ENCODE peak calls at places on chromosomes 3 and 15, in five cellular contexts. One of them, this sample, is unnamed.
A peak's percentile ranks its signal among the peaks of the same experiment; 100 is the strongest.

GRCh38 chr3:71591106-71591505 is 7.6 kb upstream of the FOXP1 start:
- DNase-seq in GM12878: no peak
- DNase-seq in K562: no peak
- DNase-seq in HepG2: no peak
- DNase-seq in IMR-90: peak; percentile 36
- DNase-seq in this sample: no peak

GRCh38 chr15:60679256-60679655 is 200.3 kb upstream of the ICE2 start:
- DNase-seq in GM12878: no peak
- DNase-seq in K562: no peak
- DNase-seq in HepG2: no peak
- DNase-seq in IMR-90: peak; percentile 59
- DNase-seq in this sample: no peak

GRCh38 chr15:79058260-79058850 is 32.2 kb downstream of the RASGRF1 start:
- DNase-seq in GM12878: no peak
- DNase-seq in K562: no peak
- DNase-seq in HepG2: no peak
- DNase-seq in IMR-90: no peak
- DNase-seq in this sample: no peak

GRCh38 chr15:30953731-30954378 is 37.6 kb downstream of the MTMR10 start:
- DNase-seq in GM12878: no peak
- DNase-seq in K562: peak; percentile 79
- DNase-seq in HepG2: no peak
- DNase-seq in IMR-90: peak; percentile 96
- DNase-seq in this sample: no peak

GRCh38 chr3:139106013-139106932 is 61.6 kb upstream of the PRR23C start:
- DNase-seq in GM12878: no peak
- DNase-seq in K562: no peak
- DNase-seq in HepG2: peak; percentile 49
- DNase-seq in IMR-90: no peak
- DNase-seq in this sample: no peak

GRCh38 chr3:161415506-161416231 is 44.4 kb upstream of the SPTSSB start:
- DNase-seq in GM12878: no peak
- DNase-seq in K562: no peak
- DNase-seq in HepG2: no peak
- DNase-seq in IMR-90: peak; percentile 85
- DNase-seq in this sample: no peak

GRCh38 chr3:156742401-156742800 is 68.0 kb downstream of the TIPARP start:
- DNase-seq in GM12878: no peak
- DNase-seq in K562: no peak
- DNase-seq in HepG2: no peak
- DNase-seq in IMR-90: no peak
- DNase-seq in this sample: no peak

GRCh38 chr15:62935300-62936081 is 107.1 kb upstream of the TPM1 start:
- DNase-seq in GM12878: no peak
- DNase-seq in K562: no peak
- DNase-seq in HepG2: peak; percentile 21
- DNase-seq in IMR-90: no peak
- DNase-seq in this sample: peak; percentile 33

GRCh38 chr3:170982733-170983132 is 43.8 kb downstream of the SLC2A2 start:
- DNase-seq in GM12878: peak; percentile 50
- DNase-seq in K562: no peak
- DNase-seq in HepG2: no peak
- DNase-seq in IMR-90: no peak
- DNase-seq in this sample: no peak

GRCh38 chr3:170976190-170976519 is 50.4 kb downstream of the SLC2A2 start:
- DNase-seq in GM12878: no peak
- DNase-seq in K562: no peak
- DNase-seq in HepG2: no peak
- DNase-seq in IMR-90: no peak
- DNase-seq in this sample: no peak

GRCh38 chr3:170978335-170978745 is 48.2 kb downstream of the SLC2A2 start:
- DNase-seq in GM12878: no peak
- DNase-seq in K562: no peak
- DNase-seq in HepG2: no peak
- DNase-seq in IMR-90: no peak
- DNase-seq in this sample: peak; percentile 12

GRCh38 chr3:170977911-170978310 is 48.6 kb downstream of the SLC2A2 start:
- DNase-seq in GM12878: no peak
- DNase-seq in K562: no peak
- DNase-seq in HepG2: no peak
- DNase-seq in IMR-90: peak; percentile 23
- DNase-seq in this sample: no peak

DNA sequence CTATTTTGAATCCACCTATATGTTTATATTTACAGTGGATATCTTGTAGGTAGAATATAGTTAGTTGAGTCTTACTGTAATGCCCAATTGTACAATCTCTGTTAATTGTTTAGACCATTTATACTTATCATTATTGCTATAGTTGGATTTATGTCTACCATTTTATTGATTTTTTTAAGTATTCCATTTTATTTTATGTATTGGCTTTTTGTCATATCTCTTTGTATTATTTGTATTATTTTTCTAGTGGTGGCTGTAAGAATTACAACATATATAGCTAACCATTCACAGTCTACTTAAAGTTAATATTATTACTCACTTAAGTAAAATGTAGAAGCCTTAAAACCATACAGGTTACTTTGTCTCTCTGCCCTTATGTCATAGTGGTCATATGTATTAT is 46.1 kb downstream of the SLC2A2 start:
- DNase-seq in GM12878: no peak
- DNase-seq in K562: no peak
- DNase-seq in HepG2: no peak
- DNase-seq in IMR-90: no peak
- DNase-seq in this sample: no peak
- TF ChIP-seq MXI1 in GM12878: no peak
- TF ChIP-seq MXI1 in K562: no peak
- TF ChIP-seq MXI1 in HepG2: no peak
- TF ChIP-seq MXI1 in IMR-90: no peak
- TF ChIP-seq MXI1 in this sample: no peak

GRCh38 chr15:85607842-85608241 is 186.9 kb downstream of the KLHL25 start:
- DNase-seq in GM12878: no peak
- DNase-seq in K562: no peak
- DNase-seq in HepG2: no peak
- DNase-seq in IMR-90: peak; percentile 93
- DNase-seq in this sample: no peak
- TF ChIP-seq MXI1 in GM12878: no peak
- TF ChIP-seq MXI1 in K562: no peak
- TF ChIP-seq MXI1 in HepG2: no peak
- TF ChIP-seq MXI1 in IMR-90: no peak
- TF ChIP-seq MXI1 in this sample: no peak

DNA sequence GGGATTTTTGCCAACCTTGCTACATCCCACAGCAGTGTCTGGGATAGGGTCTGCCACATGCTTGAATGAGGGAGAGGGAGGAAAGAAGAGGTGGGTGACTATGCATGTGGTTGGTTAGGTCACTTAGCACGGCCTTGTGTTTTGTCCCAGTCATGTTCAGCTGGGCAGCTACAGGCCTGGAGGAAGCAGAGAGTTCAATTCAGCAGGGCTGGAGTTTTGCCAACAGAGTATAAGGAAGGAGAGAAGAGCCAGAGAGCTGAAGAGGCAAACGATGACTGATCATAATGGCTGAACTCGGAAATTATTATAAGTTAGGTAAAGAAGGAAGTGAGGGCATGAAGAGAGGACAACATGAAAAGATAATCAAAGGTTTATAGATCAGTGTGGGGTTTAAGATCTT is 268.5 kb upstream of the NSMCE3 start:
- DNase-seq in GM12878: no peak
- DNase-seq in K562: no peak
- DNase-seq in HepG2: no peak
- DNase-seq in IMR-90: no peak
- DNase-seq in this sample: no peak
- TF ChIP-seq MXI1 in GM12878: no peak
- TF ChIP-seq MXI1 in K562: no peak
- TF ChIP-seq MXI1 in HepG2: no peak
- TF ChIP-seq MXI1 in IMR-90: no peak
- TF ChIP-seq MXI1 in this sample: no peak

GRCh38 chr3:52234516-52235447 is 4.2 kb downstream of the TWF2 start:
- DNase-seq in GM12878: no peak
- DNase-seq in K562: no peak
- DNase-seq in HepG2: no peak
- DNase-seq in IMR-90: no peak
- DNase-seq in this sample: no peak
- TF ChIP-seq MXI1 in GM12878: no peak
- TF ChIP-seq MXI1 in K562: no peak
- TF ChIP-seq MXI1 in HepG2: no peak
- TF ChIP-seq MXI1 in IMR-90: no peak
- TF ChIP-seq MXI1 in this sample: no peak

GRCh38 chr3:188979236-188979635 is 192.5 kb upstream of the TPRG1 start:
- DNase-seq in GM12878: no peak
- DNase-seq in K562: no peak
- DNase-seq in HepG2: no peak
- DNase-seq in IMR-90: no peak
- DNase-seq in this sample: no peak

GRCh38 chr3:188976407-188976806 is 195.4 kb upstream of the TPRG1 start:
- DNase-seq in GM12878: no peak
- DNase-seq in K562: no peak
- DNase-seq in HepG2: no peak
- DNase-seq in IMR-90: no peak
- DNase-seq in this sample: no peak

GRCh38 chr3:188975612-188976314 is 196.0 kb upstream of the TPRG1 start:
- DNase-seq in GM12878: no peak
- DNase-seq in K562: no peak
- DNase-seq in HepG2: no peak
- DNase-seq in IMR-90: peak; percentile 9
- DNase-seq in this sample: no peak

GRCh38 chr3:188979669-188980311 is 192.0 kb upstream of the TPRG1 start:
- DNase-seq in GM12878: no peak
- DNase-seq in K562: no peak
- DNase-seq in HepG2: no peak
- DNase-seq in IMR-90: peak; percentile 25
- DNase-seq in this sample: no peak

GRCh38 chr3:188978772-188979171 is 193.0 kb upstream of the TPRG1 start:
- DNase-seq in GM12878: no peak
- DNase-seq in K562: no peak
- DNase-seq in HepG2: peak; percentile 15
- DNase-seq in IMR-90: peak; percentile 78
- DNase-seq in this sample: no peak
- TF ChIP-seq MXI1 in GM12878: no peak
- TF ChIP-seq MXI1 in K562: no peak
- TF ChIP-seq MXI1 in HepG2: no peak
- TF ChIP-seq MXI1 in IMR-90: no peak
- TF ChIP-seq MXI1 in this sample: no peak

GRCh38 chr3:180871901-180872300 is 40.6 kb upstream of the FXR1 start:
- DNase-seq in GM12878: no peak
- DNase-seq in K562: no peak
- DNase-seq in HepG2: no peak
- DNase-seq in IMR-90: peak; percentile 17
- DNase-seq in this sample: no peak
- TF ChIP-seq MXI1 in GM12878: no peak
- TF ChIP-seq MXI1 in K562: no peak
- TF ChIP-seq MXI1 in HepG2: no peak
- TF ChIP-seq MXI1 in IMR-90: no peak
- TF ChIP-seq MXI1 in this sample: no peak

GRCh38 chr3:177753498-177754155 is 556.3 kb upstream of the TBL1XR1 start:
- DNase-seq in GM12878: no peak
- DNase-seq in K562: no peak
- DNase-seq in HepG2: no peak
- DNase-seq in IMR-90: peak; percentile 39
- DNase-seq in this sample: peak; percentile 55
- TF ChIP-seq MXI1 in GM12878: no peak
- TF ChIP-seq MXI1 in K562: no peak
- TF ChIP-seq MXI1 in HepG2: no peak
- TF ChIP-seq MXI1 in IMR-90: no peak
- TF ChIP-seq MXI1 in this sample: peak; percentile 38

DNA sequence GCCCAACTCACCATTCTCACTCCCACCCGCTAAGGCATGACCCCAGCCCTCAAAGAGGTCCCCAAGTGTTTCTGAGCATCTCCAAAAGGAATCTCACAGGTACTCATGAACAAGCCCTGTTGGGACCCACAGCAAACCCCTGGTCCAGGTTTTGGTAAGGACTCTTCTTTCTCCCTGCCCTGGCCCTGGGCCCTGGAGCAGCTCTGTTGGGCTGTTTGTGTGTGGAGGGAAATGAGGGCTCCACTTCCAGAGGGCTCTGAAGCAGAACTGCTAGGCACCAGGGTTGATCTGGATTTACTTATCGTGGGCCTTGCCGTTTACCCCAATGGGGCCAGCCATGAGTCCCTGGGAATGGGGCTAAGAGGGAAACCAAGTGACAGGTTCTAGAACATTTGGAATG is 92.9 kb downstream of the TLE3 start:
- DNase-seq in GM12878: no peak
- DNase-seq in K562: no peak
- DNase-seq in HepG2: no peak
- DNase-seq in IMR-90: no peak
- DNase-seq in this sample: no peak
- TF ChIP-seq MXI1 in GM12878: no peak
- TF ChIP-seq MXI1 in K562: no peak
- TF ChIP-seq MXI1 in HepG2: no peak
- TF ChIP-seq MXI1 in IMR-90: no peak
- TF ChIP-seq MXI1 in this sample: no peak